ENCODE peak calls at places on chromosomes 13 and 19, in five cellular contexts. A is fibroblast of lung; B is CD8-positive, alpha-beta memory T cell; D is ovary; N is left ventricle myocardium inferior. R is an unnamed sample.

GRCh38 chr13:30905932-30906383 is at the start of gene MEDAG:
- DNase-seq in B (no peak), D (peak; percentile 70), A (peak; percentile 78), N (peak; percentile 85), R (no peak)

GRCh38 chr19:49387936-49388372 is at the start of gene KASH5:
- DNase-seq in N (peak; percentile 72), B (peak; percentile 87), D (peak; percentile 42), A (peak; percentile 52), R (no peak)

GRCh38 chr13:63026285-63026797 is 1610.7 kb upstream of the PCDH20 start:
- DNase-seq in N (no peak), B (no peak), D (no peak), A (no peak), R (no peak)

GRCh38 chr19:38557205-38557799 is 60.5 kb downstream of the MAP4K1 start:
- DNase-seq in A (no peak), B (peak; percentile 50), N (no peak), D (no peak), R (no peak)

GRCh38 chr13:42875448-42876269 is 94.3 kb downstream of the FAM216B start:
- DNase-seq in N (no peak), B (no peak), A (peak; percentile 69), D (peak; percentile 66), R (no peak)

GRCh38 chr13:93336733-93337132 is 110.1 kb downstream of the GPC6 start:
- DNase-seq in A (no peak), D (no peak), B (no peak), N (no peak), R (no peak)

GRCh38 chr19:30228726-30229523 is 143.3 kb upstream of the ZNF536 start:
- DNase-seq in A (peak; percentile 11), B (no peak), N (no peak), D (no peak), R (no peak)

GRCh38 chr13:31891472-31891871 is 140.1 kb upstream of the FRY start:
- DNase-seq in N (no peak), D (no peak), A (no peak), B (no peak), R (no peak)

GRCh38 chr13:111626371-111627305 is 306.2 kb downstream of the TEX29 start:
- DNase-seq in B (no peak), A (no peak), N (peak; percentile 61), D (no peak), R (no peak)

GRCh38 chr13:109671919-109672318 is 114.5 kb downstream of the IRS2 start:
- DNase-seq in N (no peak), B (no peak), A (no peak), D (no peak), R (no peak)

GRCh38 chr19:31139871-31140505 is 209.2 kb downstream of the TSHZ3 start:
- DNase-seq in A (peak; percentile 67), N (no peak), B (no peak), D (no peak), R (peak; percentile 45)

GRCh38 chr19:17054746-17055145 is 20.5 kb downstream of the HAUS8 start:
- DNase-seq in A (no peak), N (no peak), B (no peak), D (no peak), R (no peak)

GRCh38 chr13:96994030-96994848 is at the start of gene OXGR1:
- DNase-seq in N (no peak), A (no peak), D (no peak), B (no peak), R (no peak)

GRCh38 chr19:13095393-13095784 is 7.3 kb downstream of the LYL1 start:
- DNase-seq in B (no peak), N (no peak), D (no peak), A (no peak), R (no peak)

GRCh38 chr13:59034198-59034597 is 1129.5 kb downstream of the DIAPH3 start:
- DNase-seq in N (no peak), D (no peak), A (no peak), B (no peak), R (no peak)

GRCh38 chr19:45153339-45154063 is 7.3 kb downstream of the NKPD1 start:
- DNase-seq in D (peak; percentile 62), A (peak; percentile 45), N (peak; percentile 46), B (peak; percentile 23), R (no peak)

GRCh38 chr13:95256086-95256485 is 45.2 kb downstream of the ABCC4 start:
- DNase-seq in A (peak; percentile 76), D (no peak), B (no peak), N (no peak), R (peak; percentile 90)

GRCh38 chr19:35781650-35782049 is 6.3 kb downstream of the ARHGAP33 start:
- DNase-seq in N (no peak), B (no peak), A (no peak), D (no peak), R (no peak)

GRCh38 chr19:11160119-11160768 is 4.7 kb upstream of the SPC24 start:
- DNase-seq in B (no peak), A (peak; percentile 83), D (no peak), N (no peak), R (no peak)

GRCh38 chr13:75666646-75667351 is 30.7 kb downstream of the LMO7 start:
- DNase-seq in N (no peak), D (no peak), B (no peak), A (peak; percentile 57), R (no peak)

GRCh38 chr19:30070198-30070969 is 128.3 kb downstream of the URI1 start:
- DNase-seq in D (no peak), B (no peak), A (no peak), N (no peak), R (no peak)

GRCh38 chr19:19042732-19043274 is 9.4 kb downstream of the ARMC6 start:
- DNase-seq in A (no peak), N (no peak), B (no peak), D (no peak), R (no peak)

GRCh38 chr19:6604906-6605305 is 14.0 kb upstream of the CD70 start:
- DNase-seq in N (no peak), A (no peak), D (no peak), B (no peak), R (no peak)

DNA sequence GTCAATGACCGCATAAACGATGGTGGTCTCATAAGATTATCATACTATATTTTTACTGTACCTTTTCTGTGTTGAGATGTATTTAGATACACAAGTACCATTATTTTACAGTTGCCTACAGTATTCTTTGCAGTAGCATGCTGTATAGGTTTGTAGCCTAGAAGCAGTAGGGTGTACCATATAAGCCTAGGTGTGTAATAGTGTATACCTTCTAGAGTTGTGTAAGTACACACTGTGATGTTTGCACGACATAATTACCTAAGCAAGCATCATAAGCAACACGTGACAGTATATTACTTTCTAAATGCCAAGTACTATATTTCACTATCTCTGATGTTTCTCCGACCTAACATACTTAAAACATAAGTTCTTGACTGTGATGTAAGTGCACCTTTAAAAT is 2.7 kb downstream of the LPAR6 start:
- DNase-seq in D (no peak), A (no peak), N (no peak), B (no peak), R (no peak)
- H3K27ac ChIP-seq in D (no peak overlapping the region), A (no peak overlapping the region), N (peak overlapping the region; percentile 86), B (no peak overlapping the region), R (no peak overlapping the region)

GRCh38 chr13:40043759-40044158 is 388.3 kb downstream of the COG6 start:
- DNase-seq in A (no peak), B (no peak), D (no peak), N (no peak), R (no peak)
- H3K4me3 ChIP-seq in A (no peak overlapping the region), B (no peak overlapping the region), D (no peak overlapping the region), N (no peak overlapping the region), R (no peak overlapping the region)

GRCh38 chr13:51330741-51331140 is 8.8 kb upstream of the SERPINE3 start:
- DNase-seq in B (no peak), A (no peak), D (no peak), N (no peak), R (no peak)
- H3K27ac ChIP-seq in B (no peak overlapping the region), A (no peak overlapping the region), D (no peak overlapping the region), N (no peak overlapping the region), R (no peak overlapping the region)

DNA sequence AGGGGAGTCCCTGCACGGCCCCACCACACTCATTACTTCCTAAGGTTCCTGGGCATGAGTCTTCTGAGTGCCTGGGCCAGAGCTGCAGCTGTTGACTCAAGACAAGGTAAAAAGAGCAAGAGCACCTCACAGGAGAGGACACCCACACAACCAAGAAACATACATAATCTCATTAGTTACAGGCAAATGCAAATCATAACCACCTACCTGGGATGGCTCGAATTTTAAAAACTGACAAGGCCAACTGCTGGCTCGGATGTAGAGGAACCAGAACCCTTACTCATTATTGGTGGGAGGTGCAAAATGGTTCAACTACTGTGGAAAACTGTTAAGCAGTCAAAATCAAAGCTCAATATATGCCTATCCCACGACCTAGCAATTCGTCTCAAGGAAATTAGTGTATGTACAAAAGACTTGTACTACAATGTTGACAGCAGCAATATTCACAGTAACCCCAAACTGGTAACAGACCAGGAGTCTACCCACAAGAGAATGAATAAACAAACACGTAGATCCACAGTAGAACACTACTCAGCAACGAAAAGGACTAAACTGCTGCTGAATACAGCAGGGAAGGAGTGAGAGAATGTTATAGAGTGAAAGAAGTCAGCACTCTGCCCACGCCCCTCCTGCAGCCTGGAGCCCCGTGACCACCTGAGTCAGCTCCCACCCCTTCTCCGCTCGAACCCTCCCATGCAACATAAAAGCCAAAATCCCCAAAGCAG is 15.8 kb downstream of the AKT2 start:
- DNase-seq in D (no peak), A (no peak), N (no peak), B (no peak), R (no peak)
- H3K4me3 ChIP-seq in D (no peak overlapping the region), A (no peak overlapping the region), N (no peak overlapping the region), B (no peak overlapping the region), R (no peak overlapping the region)

GRCh38 chr13:46622918-46623256 is 69.9 kb downstream of the LRCH1 start:
- DNase-seq in D (peak; percentile 49), B (no peak), A (peak; percentile 92), N (peak; percentile 24), R (peak; percentile 60)

GRCh38 chr13:46622013-46622917 is 69.3 kb downstream of the LRCH1 start:
- DNase-seq in B (no peak), D (no peak), A (no peak), N (no peak), R (no peak)

GRCh38 chr13:46620029-46620428 is 67.1 kb downstream of the LRCH1 start:
- DNase-seq in D (no peak), N (no peak), B (no peak), A (no peak), R (no peak)

GRCh38 chr13:46624353-46624752 is 71.4 kb downstream of the LRCH1 start:
- DNase-seq in B (no peak), D (no peak), A (no peak), N (no peak), R (no peak)

GRCh38 chr13:46621133-46621532 is 68.2 kb downstream of the LRCH1 start:
- DNase-seq in A (no peak), B (no peak), D (no peak), N (no peak), R (no peak)
- H3K27ac ChIP-seq in A (no peak overlapping the region), B (no peak overlapping the region), D (no peak overlapping the region), N (no peak overlapping the region), R (no peak overlapping the region)

DNA sequence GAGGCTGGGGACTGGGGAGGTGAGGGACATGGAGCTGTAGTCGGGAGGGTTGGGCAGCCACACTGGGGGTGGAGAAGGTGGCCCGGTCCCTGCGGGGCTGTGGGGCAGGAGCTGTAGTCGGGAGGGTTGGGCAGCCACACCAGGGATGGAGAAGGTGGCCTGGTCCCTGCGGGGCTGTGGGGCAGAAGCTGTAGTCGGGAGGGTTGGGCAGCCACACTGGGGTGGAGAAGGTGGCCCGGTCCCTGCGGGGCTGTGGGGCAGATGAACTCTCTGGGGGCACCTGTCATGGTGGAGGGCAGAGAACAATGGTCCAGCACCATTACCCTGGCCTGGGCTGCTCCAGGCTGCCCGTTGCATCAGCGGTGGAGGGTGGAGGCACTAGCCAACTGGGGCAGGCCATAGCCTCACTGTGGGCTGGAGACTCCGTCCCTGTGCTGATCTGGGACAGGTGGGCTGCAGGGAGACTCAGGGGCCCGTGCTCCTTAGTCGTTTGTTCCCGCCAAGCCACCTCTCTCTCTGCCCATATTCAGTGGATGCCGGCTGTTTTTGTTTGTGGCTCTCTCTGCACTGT is 51.4 kb downstream of the ATP11A start:
- DNase-seq in D (no peak), N (no peak), B (no peak), A (no peak), R (no peak)
- H3K4me3 ChIP-seq in D (no peak overlapping the region), N (peak overlapping the region; percentile 49), B (no peak overlapping the region), A (no peak overlapping the region), R (peak overlapping the region; percentile 29)